ENCODE peak calls at places on chromosomes 13 and 19, in five cellular contexts. Y, H, M, W and I are unnamed samples. For H3K9me3, the result is how much of the 10 kb centered on the place peaks cover.

GRCh38 chr19:55451522-55452380 is 8.7 kb upstream of the SHISA7 start:
- DNase-seq in Y (no peak), W (no peak), M (no peak), H (no peak), I (no peak)

GRCh38 chr19:51971624-51972023 is 15.0 kb downstream of the ZNF350 start:
- DNase-seq in M (no peak), W (no peak), H (no peak), Y (no peak), I (peak)

GRCh38 chr13:110056640-110057039 is 250.3 kb downstream of the COL4A1 start:
- DNase-seq in M (no peak), W (no peak), H (no peak), Y (no peak), I (no peak)

GRCh38 chr13:98173431-98173921 is 3.6 kb downstream of the RNF113B start:
- DNase-seq in Y (peak), M (peak), W (peak), H (peak), I (no peak)

GRCh38 chr13:31045621-31046081 is 113.2 kb downstream of the TEX26 start:
- DNase-seq in Y (peak), M (peak), H (peak), W (peak), I (peak)

GRCh38 chr13:38180100-38180499 is 169.6 kb upstream of the UFM1 start:
- DNase-seq in W (no peak), H (no peak), Y (no peak), M (no peak), I (no peak)

GRCh38 chr13:75050419-75051066 is 431.4 kb downstream of the TBC1D4 start:
- DNase-seq in W (no peak), H (peak), M (no peak), Y (no peak), I (no peak)

GRCh38 chr19:18998276-18998675 is 35.0 kb downstream of the SUGP2 start:
- DNase-seq in H (no peak), W (no peak), Y (no peak), M (no peak), I (no peak)

GRCh38 chr13:63184693-63185092 is 1769.0 kb upstream of the PCDH20 start:
- DNase-seq in Y (no peak), M (no peak), W (no peak), H (no peak), I (peak)

GRCh38 chr13:46313441-46314257 is 73.4 kb downstream of the RUBCNL start:
- DNase-seq in Y (no peak), M (no peak), W (no peak), H (no peak), I (no peak)

GRCh38 chr19:36420961-36421748 is 2.7 kb upstream of the ZFP82 start:
- DNase-seq in Y (no peak), M (peak), W (peak), H (peak), I (no peak)

GRCh38 chr19:3196064-3196932 is 10.6 kb downstream of the NCLN start:
- DNase-seq in H (no peak), M (no peak), Y (no peak), W (peak), I (no peak)

GRCh38 chr13:80712026-80712425 is 371.1 kb upstream of the SPRY2 start:
- DNase-seq in H (no peak), Y (no peak), M (no peak), W (no peak), I (no peak)

GRCh38 chr19:18607222-18608101 is 863 bp upstream of the CRLF1 start:
- DNase-seq in M (no peak), W (no peak), Y (no peak), H (no peak), I (no peak)

GRCh38 chr13:40680659-40681323 is 14.3 kb upstream of the FOXO1 start:
- DNase-seq in Y (no peak), H (no peak), W (no peak), M (no peak), I (no peak)

GRCh38 chr19:1658446-1659433 is 6.3 kb upstream of the TCF3 start:
- DNase-seq in M (no peak), W (no peak), Y (no peak), H (no peak), I (no peak)

GRCh38 chr19:18659281-18660050 is 22.6 kb downstream of the KLHL26 start:
- DNase-seq in Y (no peak), H (no peak), W (no peak), M (peak), I (no peak)

GRCh38 chr13:106815545-106815944 is 247.6 kb upstream of the ARGLU1 start:
- DNase-seq in H (no peak), Y (no peak), W (no peak), M (no peak), I (no peak)

GRCh38 chr13:89968468-89968867 is 1379.0 kb upstream of the MIR17HG start:
- DNase-seq in M (no peak), H (no peak), W (no peak), Y (no peak), I (no peak)

GRCh38 chr19:52904052-52904451 is 6.6 kb upstream of the ZNF320 start:
- DNase-seq in H (no peak), Y (no peak), W (no peak), M (no peak), I (no peak)

GRCh38 chr19:33440682-33441081 is 67.2 kb downstream of the CEBPG start:
- DNase-seq in H (no peak), W (no peak), M (no peak), Y (no peak), I (peak)

GRCh38 chr13:50893211-50893852 is 16.3 kb upstream of the RNASEH2B start:
- DNase-seq in W (no peak), Y (no peak), M (no peak), H (no peak), I (no peak)

GRCh38 chr19:46555684-46556083 is 45.4 kb upstream of the CALM3 start:
- DNase-seq in H (no peak), Y (no peak), W (no peak), M (no peak), I (no peak)

GRCh38 chr13:26585136-26585535 is 27.7 kb downstream of the WASF3 start:
- DNase-seq in Y (no peak), M (no peak), W (no peak), H (no peak), I (no peak)

GRCh38 chr13:92621985-92622384 is 604.6 kb upstream of the GPC6 start:
- DNase-seq in W (no peak), H (no peak), M (no peak), Y (no peak), I (no peak)

GRCh38 chr19:42563352-42564210 is 31.1 kb downstream of the CEACAM8 start:
- DNase-seq in W (no peak), Y (peak), M (no peak), H (peak), I (peak)

GRCh38 chr19:2443785-2444182 is 13.0 kb downstream of the LMNB2 start:
- DNase-seq in M (no peak), Y (no peak), H (no peak), W (no peak), I (no peak)

GRCh38 chr19:38707512-38708114 is 36.7 kb downstream of the CAPN12 start:
- DNase-seq in H (no peak), Y (no peak), M (peak), W (no peak), I (no peak)

DNA sequence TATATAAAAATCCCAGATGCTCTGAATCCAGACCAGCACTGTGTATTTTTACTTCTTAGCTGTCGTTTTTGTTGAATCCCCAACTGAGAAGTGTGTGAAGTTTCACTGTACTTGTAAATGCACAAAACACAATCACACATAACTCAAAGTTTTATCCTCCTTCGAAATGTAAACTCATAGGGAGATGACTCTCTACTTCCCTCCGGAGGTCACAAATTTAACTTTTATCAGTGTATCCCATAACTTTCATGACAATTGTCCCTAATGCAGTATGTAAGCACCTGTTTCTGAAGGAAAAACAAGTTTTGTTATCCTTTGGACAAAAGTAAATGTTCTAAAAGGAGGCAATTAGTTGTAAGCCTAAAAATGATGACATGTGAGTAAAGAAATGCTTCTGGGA is 665.0 kb upstream of the SLITRK6 start:
- DNase-seq in Y (no peak), H (no peak), W (no peak), M (no peak), I (no peak)
- TF ChIP-seq CTCF in Y (no peak), H (no peak), W (no peak), M (no peak), I (peak)

GRCh38 chr13:84776578-84776977 is 894.3 kb upstream of the SLITRK1 start:
- DNase-seq in W (no peak), H (no peak), Y (no peak), M (no peak), I (no peak)
- H3K4me3 ChIP-seq in W (no peak), H (no peak), Y (no peak), M (no peak), I (no peak)

GRCh38 chr19:29479941-29480340 is 45.9 kb upstream of the VSTM2B start:
- DNase-seq in M (no peak), H (no peak), W (no peak), Y (no peak), I (no peak)
- H3K9me3 ChIP-seq in M (under half), H (under half), W (under half), Y (under half), I (under half)

GRCh38 chr19:6211632-6212402 is 68.0 kb downstream of the MLLT1 start:
- DNase-seq in M (no peak), W (peak), H (peak), Y (no peak), I (no peak)

GRCh38 chr19:6209680-6210079 is 70.1 kb downstream of the MLLT1 start:
- DNase-seq in H (no peak), Y (no peak), W (no peak), M (no peak), I (no peak)

GRCh38 chr19:6212403-6213265 is 67.1 kb downstream of the MLLT1 start:
- DNase-seq in Y (no peak), M (no peak), W (peak), H (peak), I (no peak)

GRCh38 chr19:6210091-6210490 is 69.7 kb downstream of the MLLT1 start:
- DNase-seq in Y (no peak), M (no peak), H (no peak), W (peak), I (no peak)

GRCh38 chr19:6210721-6211600 is 68.8 kb downstream of the MLLT1 start:
- DNase-seq in M (no peak), H (no peak), Y (no peak), W (no peak), I (no peak)
- TF ChIP-seq CTCF in M (no peak), H (no peak), Y (no peak), W (no peak), I (no peak)

GRCh38 chr19:7953060-7953459 is 9.6 kb upstream of the TIMM44 start:
- DNase-seq in M (no peak), H (no peak), Y (no peak), W (no peak), I (no peak)
- H3K4me3 ChIP-seq in M (no peak), H (no peak), Y (no peak), W (no peak), I (no peak)

DNA sequence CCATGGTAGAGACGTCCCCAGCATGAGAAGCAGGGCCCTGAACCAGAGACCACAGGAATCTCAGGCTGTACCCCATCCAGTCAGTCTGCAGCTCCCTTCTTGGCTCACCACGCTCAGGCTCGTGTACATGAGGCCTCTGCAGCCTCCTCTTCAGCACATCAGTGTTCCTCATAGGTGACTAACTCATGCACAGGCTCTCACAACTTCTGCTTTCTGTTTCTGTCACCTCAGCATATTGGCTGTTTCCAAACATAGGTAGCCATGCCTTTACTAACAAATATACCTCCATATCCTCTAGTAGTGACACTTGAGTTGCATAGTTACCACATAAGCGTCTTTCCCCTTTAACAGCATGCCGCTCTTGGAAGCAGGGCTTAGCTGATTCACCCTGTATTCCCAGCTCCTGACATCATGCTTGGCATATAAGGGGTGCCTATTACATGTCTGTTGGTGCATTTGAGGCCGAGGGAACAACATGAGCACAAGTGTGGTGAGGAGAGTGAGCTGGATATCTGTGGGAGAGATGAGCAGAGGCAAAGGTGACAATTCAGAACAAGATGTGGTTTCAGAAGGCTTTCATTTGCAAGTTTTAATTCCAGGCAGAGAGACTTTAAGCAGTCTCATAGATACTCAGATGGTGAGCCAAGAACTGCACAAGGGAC is 16.7 kb downstream of the ZNF473 start:
- DNase-seq in M (no peak), H (no peak), W (no peak), Y (no peak), I (no peak)
- H3K9me3 ChIP-seq in M (half or more), H (under half), W (under half), Y (under half), I (under half)